ENCODE peak calls at places on chromosomes 1 and 21, in ten cellular contexts. T is hepatocyte, R is sigmoid colon, H is cardiac fibroblast, I is foreskin fibroblast, X is left lung, W is vagina, M is lower lobe of right lung, J is psoas muscle, P is A549. Z is an unnamed sample.

GRCh38 chr1:91732291-91732953 is 153.5 kb downstream of the TGFBR3 start:
- DNase-seq in J (peak; percentile 60), M (no peak), P (peak; percentile 47), R (peak; percentile 78), X (no peak), T (peak; percentile 84), H (no peak), I (peak; percentile 91), W (peak; percentile 86), Z (peak; percentile 40)

GRCh38 chr1:222064388-222065201 is 322.7 kb upstream of the DUSP10 start:
- DNase-seq in J (no peak), X (no peak), M (no peak), R (no peak), H (no peak), W (no peak), I (peak; percentile 88), P (peak; percentile 30), T (no peak), Z (peak; percentile 58)

GRCh38 chr1:26351591-26352337 is 2.2 kb downstream of the CRYBG2 start:
- DNase-seq in T (peak; percentile 78), I (peak; percentile 28), H (no peak), W (no peak), M (no peak), J (no peak), P (peak; percentile 78), R (no peak), X (no peak), Z (no peak)

GRCh38 chr1:181483561-181484291 is 409 bp downstream of the CACNA1E start:
- DNase-seq in I (no peak), M (no peak), X (no peak), W (no peak), P (no peak), J (no peak), T (no peak), R (no peak), H (no peak), Z (no peak)

GRCh38 chr1:3611170-3612019 is at the start of gene MEGF6:
- DNase-seq in T (peak; percentile 95), X (peak; percentile 89), M (peak; percentile 85), R (peak; percentile 83), I (peak; percentile 58), J (peak; percentile 76), P (peak; percentile 57), W (no peak), H (peak; percentile 66), Z (no peak)

GRCh38 chr1:113684153-113684541 is 75.1 kb downstream of the PHTF1 start:
- DNase-seq in I (peak; percentile 68), T (peak; percentile 24), W (no peak), J (peak; percentile 70), M (peak; percentile 56), P (no peak), X (peak; percentile 42), R (peak; percentile 92), H (peak; percentile 62), Z (peak; percentile 54)

GRCh38 chr1:39919545-39919944 is 17.8 kb upstream of the MYCL start:
- DNase-seq in W (no peak), X (peak; percentile 52), H (peak; percentile 80), I (peak; percentile 78), M (peak; percentile 63), T (peak; percentile 87), R (no peak), J (no peak), P (peak; percentile 62), Z (peak; percentile 84)

GRCh38 chr1:114700026-114700600 is 4.8 kb upstream of the AMPD1 start:
- DNase-seq in P (no peak), M (no peak), J (no peak), H (no peak), I (peak; percentile 10), T (no peak), X (no peak), W (no peak), R (no peak), Z (no peak)

GRCh38 chr21:32918467-32919140 is 107.1 kb upstream of the OLIG2 start:
- DNase-seq in P (no peak), T (no peak), M (no peak), I (no peak), J (no peak), W (no peak), R (no peak), X (no peak), H (no peak), Z (no peak)

GRCh38 chr21:27248791-27249190 is 281.9 kb upstream of the ADAMTS5 start:
- DNase-seq in R (no peak), T (no peak), I (peak; percentile 41), J (no peak), M (no peak), P (no peak), W (no peak), X (no peak), H (no peak), Z (no peak)

GRCh38 chr1:194730304-194730703 is 1543.9 kb upstream of the B3GALT2 start:
- DNase-seq in R (no peak), W (no peak), H (no peak), X (no peak), P (no peak), I (no peak), J (no peak), M (no peak), T (no peak), Z (no peak)

GRCh38 chr1:205065666-205066065 is 18.6 kb downstream of the TMEM81 start:
- DNase-seq in R (peak; percentile 57), J (peak; percentile 47), X (no peak), I (no peak), W (no peak), P (no peak), M (no peak), H (no peak), T (no peak), Z (no peak)

GRCh38 chr1:70134148-70134547 is 71.2 kb downstream of the LRRC40 start:
- DNase-seq in X (no peak), I (peak; percentile 24), R (no peak), W (no peak), T (no peak), H (no peak), M (no peak), P (no peak), J (peak; percentile 57), Z (no peak)

GRCh38 chr1:156958247-156958714 is 37.8 kb downstream of the LRRC71 start:
- DNase-seq in M (no peak), I (no peak), H (no peak), W (no peak), R (no peak), P (no peak), T (no peak), J (no peak), X (no peak), Z (no peak)

GRCh38 chr21:32257952-32258785 is 20.7 kb downstream of the MIS18A start:
- DNase-seq in R (peak; percentile 82), T (peak; percentile 90), P (peak; percentile 70), I (peak; percentile 90), M (peak; percentile 57), J (peak; percentile 71), X (peak; percentile 50), H (peak; percentile 91), W (no peak), Z (peak; percentile 91)

GRCh38 chr1:93669369-93669768 is 12.3 kb downstream of the BCAR3 start:
- DNase-seq in X (no peak), M (no peak), T (no peak), J (no peak), W (peak; percentile 72), P (no peak), I (peak; percentile 58), H (no peak), R (no peak), Z (peak; percentile 46)

GRCh38 chr1:15966081-15966955 is 9.6 kb downstream of the ZBTB17 start:
- DNase-seq in W (no peak), P (no peak), R (no peak), X (no peak), T (no peak), J (no peak), H (peak; percentile 33), I (peak; percentile 62), M (no peak), Z (peak; percentile 33)

GRCh38 chr1:173285046-173285445 is 77.9 kb upstream of the TNFSF4 start:
- DNase-seq in R (no peak), T (no peak), H (no peak), X (no peak), M (no peak), P (no peak), I (no peak), W (no peak), J (no peak), Z (no peak)
- H3K4me3 ChIP-seq in R (no peak overlapping the region), T (no peak overlapping the region), H (no peak overlapping the region), X (no peak overlapping the region), M (no peak overlapping the region), P (no peak overlapping the region), I (no peak overlapping the region), W (no peak overlapping the region), J (no peak overlapping the region), Z (no peak overlapping the region)

GRCh38 chr1:173562813-173563212 is 40.1 kb downstream of the SLC9C2 start:
- DNase-seq in I (no peak), M (no peak), T (no peak), P (peak; percentile 12), W (no peak), R (no peak), X (no peak), H (no peak), J (no peak), Z (no peak)
- TF ChIP-seq CTCF in I (peak; percentile 3), M (no peak), T (no peak), P (no peak), W (no peak), R (no peak), X (no peak), H (no peak), J (no peak), Z (peak; percentile 6)

DNA sequence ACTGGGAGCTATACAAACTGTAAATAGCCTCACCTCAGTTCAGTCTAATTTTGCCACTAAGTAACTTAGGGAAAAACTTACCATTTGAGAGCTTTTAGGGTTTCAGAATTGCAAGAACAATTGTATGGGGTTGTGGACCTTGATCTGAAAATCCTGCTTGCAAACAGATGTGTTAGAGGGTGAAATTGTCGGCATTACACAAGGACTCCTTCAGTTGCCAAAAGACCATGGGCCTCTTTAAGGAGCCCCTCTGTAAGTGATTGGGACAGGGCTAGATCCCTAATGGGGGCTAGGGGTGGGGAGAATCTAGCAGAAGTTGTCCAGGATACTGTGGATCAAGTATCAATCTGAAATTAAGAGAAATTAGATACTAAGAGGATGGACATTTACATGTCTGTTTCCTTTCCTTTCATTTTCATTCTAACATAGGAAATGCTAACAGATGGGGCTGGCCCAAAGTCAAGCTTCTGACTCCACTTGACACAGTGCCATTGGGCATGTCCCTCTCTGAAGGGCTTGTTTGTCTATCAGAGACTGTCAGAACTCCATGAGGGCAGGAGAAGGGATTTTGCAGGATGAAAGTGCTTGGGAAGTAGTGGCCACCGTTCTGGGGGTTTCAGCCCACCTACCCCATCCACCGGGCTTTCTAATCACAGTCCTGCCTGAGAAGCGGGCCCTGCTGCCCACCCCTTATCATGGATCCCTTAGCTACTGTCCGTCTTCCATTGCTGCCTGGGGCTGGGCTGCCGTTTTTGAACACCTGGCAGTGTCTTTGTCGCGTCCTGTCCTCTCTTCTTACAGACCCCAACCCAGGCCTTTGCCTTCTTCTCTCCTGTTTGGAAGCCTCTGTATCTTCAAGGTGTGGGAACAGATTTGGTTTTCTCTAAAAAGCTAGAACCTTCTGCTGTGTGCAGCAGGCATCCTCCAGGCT is 54.7 kb downstream of the STUM start:
- DNase-seq in X (no peak), M (no peak), J (peak; percentile 72), T (no peak), I (peak; percentile 87), H (peak; percentile 78), R (peak; percentile 83), P (no peak), W (no peak), Z (peak; percentile 73)
- H3K4me3 ChIP-seq in X (no peak overlapping the region), M (peak overlapping the region; percentile 1), J (peak overlapping the region; percentile 7), T (no peak overlapping the region), I (peak overlapping the region; percentile 49), H (no peak overlapping the region), R (no peak overlapping the region), P (no peak overlapping the region), W (peak overlapping the region; percentile 23), Z (peak overlapping the region; percentile 30)

GRCh38 chr1:234322979-234323378 is 50.3 kb upstream of the COA6 start:
- DNase-seq in M (peak; percentile 78), R (no peak), W (no peak), X (no peak), H (peak; percentile 39), T (peak; percentile 54), P (peak; percentile 62), J (no peak), I (peak; percentile 21), Z (peak; percentile 31)
- TF ChIP-seq CTCF in M (peak; percentile 34), R (no peak), W (no peak), X (peak; percentile 14), H (peak; percentile 42), T (peak; percentile 34), P (peak; percentile 30), J (no peak), I (no peak), Z (peak; percentile 34)